ENCODE peak calls at places on chromosomes 12 and 14, in nine cellular contexts. I, W, G, J, B, N, P, U and Q are unnamed samples.

GRCh38 chr12:31558521-31558920 is 32.4 kb downstream of the DENND5B start:
- DNase-seq in U (no peak), P (no peak), N (no peak), I (no peak), B (no peak), G (peak; percentile 78), J (peak; percentile 12), W (peak; percentile 62), Q (no peak)

GRCh38 chr12:12539411-12539810 is 23.3 kb downstream of the DUSP16 start:
- DNase-seq in J (no peak), W (no peak), P (peak; percentile 60), B (no peak), N (peak; percentile 75), G (peak; percentile 36), U (no peak), I (no peak), Q (peak; percentile 57)

GRCh38 chr12:124115496-124115895 is 142.5 kb downstream of the ZNF664 start:
- DNase-seq in U (no peak), G (no peak), J (no peak), P (no peak), N (no peak), W (no peak), I (no peak), B (no peak), Q (no peak)

GRCh38 chr12:202081-202731 is 11.8 kb downstream of the SLC6A12 start:
- DNase-seq in P (no peak), G (no peak), I (no peak), U (no peak), N (no peak), B (no peak), W (no peak), J (no peak), Q (no peak)

GRCh38 chr12:40999212-40999611 is 188.9 kb upstream of the PDZRN4 start:
- DNase-seq in B (no peak), J (no peak), U (no peak), W (no peak), I (no peak), N (no peak), P (no peak), G (no peak), Q (peak; percentile 18)

GRCh38 chr12:10607885-10608458 is 5.4 kb downstream of the MAGOHB start:
- DNase-seq in G (peak; percentile 15), U (no peak), B (no peak), P (peak; percentile 31), N (no peak), J (no peak), I (no peak), W (no peak), Q (peak; percentile 47)

GRCh38 chr14:75434557-75435248 is 6.9 kb downstream of the JDP2 start:
- DNase-seq in U (no peak), J (no peak), W (no peak), B (no peak), G (no peak), N (no peak), I (no peak), P (peak; percentile 59), Q (no peak)

GRCh38 chr12:93098077-93098476 is 169.0 kb upstream of the EEA1 start:
- DNase-seq in P (peak; percentile 58), G (peak; percentile 35), J (no peak), B (peak; percentile 76), N (peak; percentile 88), U (peak; percentile 30), W (peak; percentile 40), I (peak; percentile 70), Q (no peak)

GRCh38 chr14:64591809-64592208 is 42.0 kb downstream of the PPP1R36 start:
- DNase-seq in U (no peak), G (peak; percentile 43), W (no peak), I (no peak), B (no peak), P (no peak), J (no peak), N (no peak), Q (no peak)

GRCh38 chr12:16385779-16386646 is 38.6 kb downstream of the MGST1 start:
- DNase-seq in I (peak; percentile 83), B (no peak), U (no peak), N (peak; percentile 57), W (peak; percentile 85), P (peak; percentile 74), G (peak; percentile 70), J (peak; percentile 42), Q (peak; percentile 21)

GRCh38 chr14:75577090-75577489 is 1.3 kb upstream of the FLVCR2 start:
- DNase-seq in U (no peak), G (no peak), W (no peak), B (no peak), J (no peak), N (no peak), I (no peak), P (no peak), Q (no peak)